ENCODE peak calls at places on chromosomes 4 and X, in eight cellular contexts. W is IMR-90, H is A549, F is SK-N-SH, G is HepG2, C is K562, P is H1, U is GM12878. J is an unnamed sample.

GRCh38 chrX:105876658-105877057 is 54.3 kb downstream of the NRK start:
- DNase-seq in G (peak), F (no peak), P (no peak), C (no peak), W (peak), H (peak), U (no peak), J (no peak)

GRCh38 chr4:189143255-189143654 is 797.4 kb upstream of the FRG1 start:
- DNase-seq in H (peak), G (no peak), W (peak), P (no peak), U (no peak), F (no peak), C (no peak), J (no peak)

GRCh38 chr4:67624939-67625338 is 66.4 kb downstream of the STAP1 start:
- DNase-seq in G (no peak), F (no peak), H (no peak), P (no peak), C (no peak), U (no peak), W (no peak), J (no peak)

GRCh38 chr4:168707205-168707604 is 210.4 kb downstream of the PALLD start:
- DNase-seq in F (no peak), U (no peak), H (no peak), W (peak), G (no peak), C (no peak), P (no peak), J (no peak)

GRCh38 chr4:180695851-180696250 is 1547.4 kb upstream of the TENM3 start:
- DNase-seq in U (no peak), H (no peak), F (no peak), C (no peak), W (peak), P (no peak), G (no peak), J (no peak)

GRCh38 chrX:130803537-130803936 is 99.5 kb downstream of the ENOX2 start:
- DNase-seq in U (no peak), G (no peak), P (no peak), W (no peak), H (no peak), C (no peak), F (no peak), J (no peak)

GRCh38 chr4:36785965-36786364 is 458.6 kb upstream of the NWD2 start:
- DNase-seq in P (no peak), C (no peak), F (no peak), W (no peak), G (no peak), H (no peak), U (no peak), J (no peak)

GRCh38 chr4:6507345-6507744 is 34.9 kb upstream of the PPP2R2C start:
- DNase-seq in F (no peak), U (no peak), C (no peak), W (no peak), H (no peak), G (no peak), P (no peak), J (no peak)

GRCh38 chr4:92968556-92968955 is 664.8 kb downstream of the GRID2 start:
- DNase-seq in U (no peak), F (no peak), P (no peak), G (no peak), W (no peak), C (no peak), H (no peak), J (no peak)

GRCh38 chr4:149521611-149522010 is 294.0 kb downstream of the IQCM start:
- DNase-seq in G (no peak), F (no peak), W (no peak), C (no peak), H (no peak), P (no peak), U (no peak), J (no peak)

GRCh38 chr4:170109586-170110289 is 20.0 kb upstream of the AADAT start:
- DNase-seq in G (no peak), W (no peak), H (no peak), F (no peak), U (no peak), P (no peak), C (no peak), J (no peak)

GRCh38 chr4:185106353-185106752 is 36.7 kb upstream of the SLC25A4 start:
- DNase-seq in F (no peak), U (no peak), W (no peak), H (no peak), P (no peak), G (no peak), C (no peak), J (no peak)

GRCh38 chrX:34559325-34559724 is 97.8 kb downstream of the TMEM47 start:
- DNase-seq in C (no peak), F (no peak), G (no peak), P (peak), H (peak), U (no peak), W (peak), J (peak)

DNA sequence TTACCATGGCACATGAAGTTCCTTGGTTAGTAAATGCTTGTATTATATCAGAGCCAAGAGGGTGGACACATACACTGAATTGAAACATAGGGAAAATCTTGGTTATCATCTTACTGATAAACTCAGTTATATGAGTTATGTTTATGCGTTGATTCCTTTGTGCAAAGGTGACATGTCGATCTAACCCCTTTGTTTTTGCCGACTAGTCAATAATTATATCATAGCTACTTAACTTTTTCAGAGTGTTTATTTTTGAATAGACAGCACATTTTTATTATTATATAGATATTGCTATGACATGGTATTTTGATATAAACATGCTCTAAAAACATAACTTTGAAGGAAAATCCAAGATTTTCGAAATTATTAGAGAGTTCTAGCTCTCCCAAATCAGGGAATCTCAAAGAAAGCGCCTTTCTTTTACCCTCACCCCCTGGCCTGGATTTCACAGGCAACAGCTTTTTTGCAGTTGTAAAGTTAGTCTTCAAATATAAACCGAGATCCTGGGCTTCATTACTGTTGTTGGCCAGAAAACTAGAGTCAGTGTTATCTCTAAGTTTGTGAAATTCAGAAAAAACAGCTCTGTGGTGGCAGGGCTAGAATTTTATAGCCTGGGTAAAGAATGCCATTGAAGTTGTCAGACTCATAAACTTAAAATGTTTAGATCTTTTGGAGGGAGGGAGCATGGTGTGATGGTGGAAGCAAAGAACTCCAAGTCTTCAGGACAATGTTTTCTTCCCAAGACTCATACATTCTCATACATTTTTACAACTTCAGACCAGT is 45.8 kb upstream of the PITX2 start:
- DNase-seq in U (no peak), W (no peak), C (no peak), P (no peak), F (no peak), H (no peak), G (no peak), J (no peak)
- TF ChIP-seq USF2 in U (no peak), W (no peak), C (no peak), P (no peak), F (no peak), H (no peak), G (no peak), J (no peak)

DNA sequence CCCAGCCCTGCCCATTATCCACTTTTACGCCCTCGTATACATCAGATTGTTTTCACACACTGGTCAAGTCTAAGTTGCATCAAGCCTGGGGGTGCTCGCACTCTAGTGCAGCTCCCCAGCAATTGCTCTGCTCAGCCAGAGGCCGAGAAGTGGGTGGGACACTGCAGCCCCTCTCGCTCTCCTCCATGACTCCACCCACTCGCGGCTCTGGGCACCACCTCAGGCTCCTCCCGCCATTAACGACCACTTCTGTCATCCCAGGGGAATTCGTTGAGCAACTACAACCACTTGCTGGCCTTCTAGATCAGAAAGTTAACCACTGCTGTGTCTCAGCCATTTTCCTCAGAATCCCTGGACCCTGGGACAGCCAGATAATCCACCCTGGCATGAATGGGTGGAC is 53.6 kb downstream of the ETNPPL start:
- DNase-seq in W (no peak), H (no peak), P (no peak), G (no peak), F (no peak), U (no peak), C (no peak), J (no peak)
- TF ChIP-seq USF2 in W (no peak), H (no peak), P (no peak), G (no peak), F (no peak), U (no peak), C (no peak), J (no peak)

GRCh38 chr4:1614049-1614448 is 70.1 kb downstream of the FAM53A start:
- DNase-seq in F (no peak), W (no peak), P (no peak), U (no peak), G (no peak), C (no peak), H (no peak), J (no peak)
- TF ChIP-seq USF2 in F (no peak), W (no peak), P (no peak), U (no peak), G (no peak), C (no peak), H (no peak), J (no peak)

DNA sequence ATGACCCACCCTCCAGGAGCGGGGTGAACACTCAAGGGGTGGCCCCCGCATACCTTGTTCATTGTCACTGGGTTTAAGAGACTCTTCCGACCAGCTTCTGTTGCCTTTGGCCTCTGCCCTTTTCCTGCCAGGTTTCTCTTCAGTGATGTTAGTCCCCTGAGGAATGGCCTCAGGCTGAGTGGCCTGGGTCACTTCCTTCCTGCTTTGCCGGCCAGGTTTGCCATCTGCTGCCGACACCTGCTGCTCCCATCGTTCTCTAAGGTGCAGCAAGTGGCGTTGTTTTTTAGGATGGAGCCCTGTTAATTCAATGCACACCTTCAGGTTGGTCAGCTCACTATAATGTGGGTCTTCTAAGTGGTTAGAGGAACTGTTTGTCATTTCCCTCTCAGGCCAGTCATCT is 34.2 kb downstream of the BCOR start:
- DNase-seq in C (no peak), P (no peak), F (no peak), U (no peak), W (no peak), H (no peak), G (no peak), J (no peak)
- TF ChIP-seq USF2 in C (no peak), P (no peak), F (no peak), U (no peak), W (no peak), H (no peak), G (no peak), J (no peak)

GRCh38 chr4:61752617-61753016 is 552.5 kb downstream of the ADGRL3 start:
- DNase-seq in W (no peak), G (no peak), F (no peak), C (no peak), P (no peak), U (no peak), H (no peak), J (no peak)

GRCh38 chr4:61750810-61751209 is 550.7 kb downstream of the ADGRL3 start:
- DNase-seq in G (no peak), P (no peak), W (no peak), F (no peak), H (no peak), U (no peak), C (no peak), J (no peak)

DNA sequence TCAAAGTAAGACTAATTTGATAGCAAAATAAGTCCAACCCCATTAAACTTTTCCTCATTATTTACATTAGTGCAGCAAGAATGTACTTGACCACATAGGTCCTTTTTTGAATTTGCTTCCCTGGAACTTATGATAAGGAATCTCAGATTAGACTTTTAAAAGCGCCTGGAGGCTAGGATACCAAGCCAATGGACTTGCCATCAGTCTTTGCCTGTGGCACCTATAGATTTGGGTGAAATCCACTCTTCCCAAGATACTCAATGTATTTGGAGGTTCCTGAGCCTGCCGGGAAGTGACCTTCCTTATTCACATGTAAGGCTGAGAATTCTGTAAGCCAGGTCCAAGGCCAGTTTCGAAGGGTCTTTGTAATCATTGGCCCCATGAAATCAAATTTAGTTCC is 553.6 kb downstream of the ADGRL3 start:
- DNase-seq in U (no peak), G (no peak), H (no peak), C (no peak), F (no peak), P (no peak), W (no peak), J (no peak)
- TF ChIP-seq USF2 in U (no peak), G (no peak), H (no peak), C (no peak), F (no peak), P (no peak), W (no peak), J (no peak)

DNA sequence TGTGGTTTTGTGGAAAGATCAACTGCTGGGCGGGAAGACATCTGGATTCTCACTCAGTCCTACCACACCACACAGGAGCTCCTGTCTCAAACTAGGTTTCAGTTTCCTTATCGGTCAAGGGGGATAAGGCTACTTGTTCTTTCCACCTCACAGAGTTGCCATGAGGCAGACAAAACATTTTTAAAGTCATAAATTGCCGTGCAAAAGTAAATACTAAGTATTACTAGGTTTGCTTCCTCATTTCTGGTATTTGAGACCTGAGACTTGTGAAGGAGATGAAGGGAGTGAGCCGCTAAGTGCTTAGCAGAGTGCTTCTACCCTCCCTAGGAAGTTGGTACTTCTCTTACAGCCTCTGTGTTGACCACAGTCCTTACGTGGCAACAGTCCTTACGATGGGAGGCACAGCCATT is 1.5 kb downstream of the LAP3 start:
- DNase-seq in P (no peak), F (no peak), C (no peak), W (peak), G (no peak), U (peak), H (no peak), J (no peak)
- TF ChIP-seq USF2 in P (no peak), F (no peak), C (no peak), W (no peak), G (no peak), U (no peak), H (no peak), J (no peak)

GRCh38 chrX:15663439-15663838 is 1.2 kb downstream of the CLTRN start:
- DNase-seq in U (no peak), P (no peak), G (no peak), W (no peak), H (no peak), F (no peak), C (no peak), J (no peak)

DNA sequence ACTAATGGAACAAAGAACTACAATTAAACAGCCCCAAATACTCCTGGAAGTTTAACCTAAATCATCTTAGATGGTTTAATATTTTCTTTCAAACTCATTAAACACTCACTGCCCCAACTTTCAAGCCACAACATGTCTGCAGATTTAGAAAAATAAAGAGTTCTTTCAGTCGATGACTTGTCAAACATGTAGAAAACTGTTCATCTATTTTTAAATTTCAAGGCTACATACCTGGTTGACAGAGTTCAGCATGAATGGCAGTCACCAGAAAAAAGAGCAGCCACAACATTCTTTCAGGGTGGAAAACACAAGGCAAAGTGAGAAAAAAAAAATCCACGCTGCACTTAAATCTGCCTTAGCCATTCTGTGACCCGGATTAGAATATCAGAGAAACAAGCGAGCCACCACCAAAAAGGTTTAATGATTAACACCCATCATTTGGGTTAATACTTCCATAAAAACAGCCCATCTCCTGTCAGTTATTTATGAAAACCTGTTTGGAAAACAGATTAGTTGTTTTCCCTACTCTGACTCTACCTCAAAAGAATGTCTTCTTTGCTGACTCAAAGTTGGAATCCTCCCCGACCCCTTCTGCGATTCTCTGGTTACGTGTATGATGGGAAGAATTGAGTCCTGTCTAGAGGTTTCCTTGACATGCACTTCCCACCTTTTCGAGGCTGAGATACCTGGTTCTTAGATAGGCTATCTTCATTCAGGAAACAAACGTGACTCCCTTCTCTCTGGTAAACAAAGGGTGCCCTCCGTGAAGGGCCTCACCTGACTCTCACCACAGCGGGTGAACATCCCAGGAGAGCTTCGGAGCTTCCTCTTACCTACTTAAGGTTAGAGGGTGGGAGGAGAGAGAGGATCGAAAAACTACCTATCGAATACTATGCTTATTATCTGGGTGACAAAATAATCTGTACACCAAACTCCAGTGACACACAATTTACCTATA is at the start of gene CLTRN:
- DNase-seq in W (no peak), U (no peak), G (no peak), P (no peak), F (no peak), H (peak), C (no peak), J (no peak)
- TF ChIP-seq USF2 in W (no peak), U (no peak), G (no peak), P (no peak), F (no peak), H (no peak), C (no peak), J (no peak)

GRCh38 chr4:153497091-153497531 is 31.0 kb downstream of the TMEM131L start:
- DNase-seq in H (peak), W (peak), C (no peak), G (peak), F (no peak), U (no peak), P (peak), J (no peak)

GRCh38 chr4:153497988-153498967 is 32.1 kb downstream of the TMEM131L start:
- DNase-seq in H (no peak), F (no peak), C (no peak), P (peak), G (no peak), U (peak), W (peak), J (no peak)

GRCh38 chr4:153499005-153499404 is 32.8 kb downstream of the TMEM131L start:
- DNase-seq in U (no peak), F (no peak), W (no peak), P (peak), G (no peak), H (no peak), C (no peak), J (no peak)

GRCh38 chr4:153502584-153502983 is 36.4 kb downstream of the TMEM131L start:
- DNase-seq in G (no peak), P (no peak), W (peak), F (no peak), H (no peak), U (no peak), C (no peak), J (no peak)

GRCh38 chr4:153501578-153501977 is 35.4 kb downstream of the TMEM131L start:
- DNase-seq in W (no peak), P (no peak), F (no peak), H (no peak), U (no peak), G (no peak), C (no peak), J (no peak)
- TF ChIP-seq USF2 in W (no peak), P (no peak), F (no peak), H (no peak), U (no peak), G (no peak), C (no peak), J (no peak)

DNA sequence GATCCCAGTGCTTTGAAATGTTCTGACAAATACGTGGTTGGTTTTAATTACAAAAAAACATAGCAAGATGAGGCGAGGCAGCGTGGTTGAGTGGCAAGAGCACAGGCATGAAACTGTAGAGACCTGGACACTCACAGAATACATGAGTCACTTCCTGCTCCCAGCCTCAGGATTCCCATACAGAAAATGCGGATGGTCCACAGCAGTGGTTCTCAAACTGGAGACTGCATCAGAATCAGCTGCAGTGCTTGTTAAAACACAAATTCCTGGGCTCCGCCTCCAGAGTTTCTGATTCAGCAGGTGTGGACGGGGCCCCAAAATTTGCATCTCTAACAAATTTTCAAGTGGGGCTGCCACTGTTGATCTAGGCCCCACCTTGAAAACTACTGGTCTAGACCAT is 10.1 kb downstream of the OTOP1 start:
- DNase-seq in W (peak), U (no peak), C (no peak), F (no peak), P (no peak), G (no peak), H (no peak), J (peak)
- TF ChIP-seq USF2 in W (no peak), U (no peak), C (no peak), F (no peak), P (no peak), G (no peak), H (no peak), J (no peak)

J was measured in WTC11.